ENCODE peak calls at places on chromosomes 6 and 20, in nine cellular contexts. One of them, this sample, is unnamed.

GRCh38 chr6:39930540-39930939 is 3.7 kb downstream of the MOCS1 start:
- DNase-seq in ovary: no peak
- DNase-seq in prostate gland: no peak
- DNase-seq in colonic mucosa: no peak
- DNase-seq in stomach: no peak
- DNase-seq in brain microvascular endothelial cell: no peak
- DNase-seq in psoas muscle: no peak
- DNase-seq in breast epithelium: no peak
- DNase-seq in lung: no peak
- DNase-seq in this sample: no peak

GRCh38 chr6:54262956-54263355 is 45.3 kb upstream of the TINAG start:
- DNase-seq in psoas muscle: no peak
- DNase-seq in colonic mucosa: no peak
- DNase-seq in stomach: no peak
- DNase-seq in lung: no peak
- DNase-seq in ovary: no peak
- DNase-seq in brain microvascular endothelial cell: no peak
- DNase-seq in prostate gland: no peak
- DNase-seq in breast epithelium: no peak
- DNase-seq in this sample: no peak

GRCh38 chr20:36775196-36775595 is 1.6 kb upstream of the DSN1 start:
- DNase-seq in ovary: no peak
- DNase-seq in brain microvascular endothelial cell: no peak
- DNase-seq in breast epithelium: no peak
- DNase-seq in stomach: no peak
- DNase-seq in lung: no peak
- DNase-seq in prostate gland: peak; percentile 46
- DNase-seq in psoas muscle: no peak
- DNase-seq in colonic mucosa: no peak
- DNase-seq in this sample: no peak

GRCh38 chr6:128507337-128508310 is 12.8 kb downstream of the PTPRK start:
- DNase-seq in brain microvascular endothelial cell: peak; percentile 42
- DNase-seq in breast epithelium: no peak
- DNase-seq in lung: no peak
- DNase-seq in stomach: no peak
- DNase-seq in prostate gland: no peak
- DNase-seq in psoas muscle: no peak
- DNase-seq in colonic mucosa: peak; percentile 74
- DNase-seq in ovary: no peak
- DNase-seq in this sample: no peak

GRCh38 chr6:115545410-115545986 is 515.2 kb downstream of the FRK start:
- DNase-seq in lung: no peak
- DNase-seq in psoas muscle: peak; percentile 52
- DNase-seq in breast epithelium: no peak
- DNase-seq in brain microvascular endothelial cell: no peak
- DNase-seq in colonic mucosa: no peak
- DNase-seq in ovary: no peak
- DNase-seq in prostate gland: no peak
- DNase-seq in stomach: no peak
- DNase-seq in this sample: no peak

GRCh38 chr6:106508836-106509235 is 120.5 kb downstream of the RTN4IP1 start:
- DNase-seq in colonic mucosa: no peak
- DNase-seq in prostate gland: peak; percentile 61
- DNase-seq in brain microvascular endothelial cell: no peak
- DNase-seq in breast epithelium: no peak
- DNase-seq in ovary: no peak
- DNase-seq in stomach: no peak
- DNase-seq in psoas muscle: no peak
- DNase-seq in lung: no peak
- DNase-seq in this sample: no peak

GRCh38 chr6:36285187-36285612 is 15.3 kb downstream of the PNPLA1 start:
- DNase-seq in ovary: no peak
- DNase-seq in stomach: no peak
- DNase-seq in prostate gland: no peak
- DNase-seq in lung: no peak
- DNase-seq in colonic mucosa: no peak
- DNase-seq in brain microvascular endothelial cell: no peak
- DNase-seq in breast epithelium: no peak
- DNase-seq in psoas muscle: no peak
- DNase-seq in this sample: no peak

GRCh38 chr6:136524936-136525413 is 25.2 kb downstream of the MAP7 start:
- DNase-seq in colonic mucosa: no peak
- DNase-seq in ovary: no peak
- DNase-seq in psoas muscle: no peak
- DNase-seq in brain microvascular endothelial cell: no peak
- DNase-seq in stomach: no peak
- DNase-seq in prostate gland: no peak
- DNase-seq in lung: no peak
- DNase-seq in breast epithelium: no peak
- DNase-seq in this sample: no peak

GRCh38 chr6:20028143-20028542 is 184.1 kb downstream of the MBOAT1 start:
- DNase-seq in brain microvascular endothelial cell: no peak
- DNase-seq in prostate gland: no peak
- DNase-seq in stomach: no peak
- DNase-seq in lung: no peak
- DNase-seq in psoas muscle: no peak
- DNase-seq in ovary: no peak
- DNase-seq in breast epithelium: no peak
- DNase-seq in colonic mucosa: no peak
- DNase-seq in this sample: no peak

GRCh38 chr6:139407718-139408222 is 33.3 kb upstream of the CITED2 start:
- DNase-seq in ovary: no peak
- DNase-seq in colonic mucosa: no peak
- DNase-seq in breast epithelium: no peak
- DNase-seq in psoas muscle: no peak
- DNase-seq in stomach: no peak
- DNase-seq in brain microvascular endothelial cell: peak; percentile 90
- DNase-seq in lung: no peak
- DNase-seq in prostate gland: no peak
- DNase-seq in this sample: no peak

GRCh38 chr6:35312763-35313125 is 15.1 kb downstream of the DEF6 start:
- DNase-seq in ovary: no peak
- DNase-seq in prostate gland: no peak
- DNase-seq in colonic mucosa: no peak
- DNase-seq in lung: no peak
- DNase-seq in psoas muscle: no peak
- DNase-seq in stomach: no peak
- DNase-seq in brain microvascular endothelial cell: no peak
- DNase-seq in breast epithelium: no peak
- DNase-seq in this sample: no peak

GRCh38 chr20:32240220-32240619 is 32.5 kb downstream of the POFUT1 start:
- DNase-seq in ovary: no peak
- DNase-seq in stomach: no peak
- DNase-seq in psoas muscle: no peak
- DNase-seq in lung: no peak
- DNase-seq in prostate gland: no peak
- DNase-seq in brain microvascular endothelial cell: no peak
- DNase-seq in colonic mucosa: no peak
- DNase-seq in breast epithelium: no peak
- DNase-seq in this sample: no peak
- TF ChIP-seq CTCF in ovary: no peak
- TF ChIP-seq CTCF in stomach: no peak
- TF ChIP-seq CTCF in psoas muscle: no peak
- TF ChIP-seq CTCF in lung: no peak
- TF ChIP-seq CTCF in prostate gland: no peak
- TF ChIP-seq CTCF in brain microvascular endothelial cell: peak; percentile 17
- TF ChIP-seq CTCF in colonic mucosa: no peak
- TF ChIP-seq CTCF in breast epithelium: no peak
- TF ChIP-seq CTCF in this sample: no peak

GRCh38 chr6:117559299-117559698 is 43.0 kb downstream of the GOPC start:
- DNase-seq in prostate gland: no peak
- DNase-seq in lung: no peak
- DNase-seq in psoas muscle: no peak
- DNase-seq in colonic mucosa: no peak
- DNase-seq in breast epithelium: no peak
- DNase-seq in stomach: no peak
- DNase-seq in brain microvascular endothelial cell: no peak
- DNase-seq in ovary: no peak
- DNase-seq in this sample: no peak
- H3K27ac ChIP-seq in prostate gland: no peak overlapping the region
- H3K27ac ChIP-seq in lung: no peak overlapping the region
- H3K27ac ChIP-seq in psoas muscle: no peak overlapping the region
- H3K27ac ChIP-seq in colonic mucosa: no peak overlapping the region
- H3K27ac ChIP-seq in breast epithelium: no peak overlapping the region
- H3K27ac ChIP-seq in stomach: no peak overlapping the region
- H3K27ac ChIP-seq in brain microvascular endothelial cell: no peak overlapping the region
- H3K27ac ChIP-seq in ovary: no peak overlapping the region
- H3K27ac ChIP-seq in this sample: no peak overlapping the region

GRCh38 chr6:10384064-10384317 is 30.9 kb downstream of the TFAP2A start:
- DNase-seq in lung: no peak
- DNase-seq in colonic mucosa: no peak
- DNase-seq in breast epithelium: no peak
- DNase-seq in ovary: no peak
- DNase-seq in prostate gland: no peak
- DNase-seq in brain microvascular endothelial cell: no peak
- DNase-seq in stomach: no peak
- DNase-seq in psoas muscle: no peak
- DNase-seq in this sample: no peak
- H3K4me3 ChIP-seq in lung: no peak overlapping the region
- H3K4me3 ChIP-seq in colonic mucosa: no peak overlapping the region
- H3K4me3 ChIP-seq in breast epithelium: no peak overlapping the region
- H3K4me3 ChIP-seq in ovary: no peak overlapping the region
- H3K4me3 ChIP-seq in prostate gland: peak overlapping the region; percentile 24
- H3K4me3 ChIP-seq in brain microvascular endothelial cell: no peak overlapping the region
- H3K4me3 ChIP-seq in stomach: no peak overlapping the region
- H3K4me3 ChIP-seq in psoas muscle: no peak overlapping the region
- H3K4me3 ChIP-seq in this sample: no peak overlapping the region

GRCh38 chr6:72580281-72580940 is 41.5 kb upstream of the KCNQ5 start:
- DNase-seq in ovary: no peak
- DNase-seq in prostate gland: no peak
- DNase-seq in psoas muscle: no peak
- DNase-seq in breast epithelium: no peak
- DNase-seq in lung: no peak
- DNase-seq in brain microvascular endothelial cell: peak; percentile 76
- DNase-seq in colonic mucosa: no peak
- DNase-seq in stomach: no peak
- DNase-seq in this sample: peak; percentile 50
- TF ChIP-seq CTCF in ovary: no peak
- TF ChIP-seq CTCF in prostate gland: peak; percentile 24
- TF ChIP-seq CTCF in psoas muscle: peak; percentile 30
- TF ChIP-seq CTCF in breast epithelium: no peak
- TF ChIP-seq CTCF in lung: no peak
- TF ChIP-seq CTCF in brain microvascular endothelial cell: peak; percentile 84
- TF ChIP-seq CTCF in colonic mucosa: no peak
- TF ChIP-seq CTCF in stomach: no peak
- TF ChIP-seq CTCF in this sample: no peak

DNA sequence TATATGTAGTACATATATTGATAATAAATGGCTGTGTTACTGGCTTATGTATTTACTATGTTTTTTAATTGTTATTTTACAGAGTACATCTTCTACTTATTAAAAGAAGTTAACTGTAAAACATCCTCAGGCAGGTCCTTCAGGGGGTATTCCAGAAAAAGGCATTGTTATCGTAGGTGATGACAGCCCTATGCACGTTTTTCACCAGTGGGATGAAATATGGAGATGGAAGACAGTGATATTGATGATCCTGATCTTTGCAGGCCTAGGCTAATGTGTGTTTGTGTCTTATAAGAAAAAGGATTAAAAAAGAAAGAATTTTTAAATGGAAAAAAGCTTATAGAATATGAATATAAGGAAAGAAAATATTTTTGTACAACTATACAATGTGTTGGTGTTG is 7.5 kb downstream of the CD2AP start:
- DNase-seq in stomach: no peak
- DNase-seq in psoas muscle: no peak
- DNase-seq in prostate gland: no peak
- DNase-seq in brain microvascular endothelial cell: no peak
- DNase-seq in colonic mucosa: no peak
- DNase-seq in lung: no peak
- DNase-seq in ovary: no peak
- DNase-seq in breast epithelium: no peak
- DNase-seq in this sample: no peak
- H3K27ac ChIP-seq in stomach: no peak overlapping the region
- H3K27ac ChIP-seq in psoas muscle: no peak overlapping the region
- H3K27ac ChIP-seq in prostate gland: no peak overlapping the region
- H3K27ac ChIP-seq in brain microvascular endothelial cell: peak overlapping the region; percentile 69
- H3K27ac ChIP-seq in colonic mucosa: no peak overlapping the region
- H3K27ac ChIP-seq in lung: no peak overlapping the region
- H3K27ac ChIP-seq in ovary: no peak overlapping the region
- H3K27ac ChIP-seq in breast epithelium: no peak overlapping the region
- H3K27ac ChIP-seq in this sample: no peak overlapping the region

GRCh38 chr6:113481441-113481840 is 375.7 kb upstream of the MARCKS start:
- DNase-seq in stomach: no peak
- DNase-seq in lung: no peak
- DNase-seq in colonic mucosa: no peak
- DNase-seq in breast epithelium: no peak
- DNase-seq in prostate gland: no peak
- DNase-seq in ovary: no peak
- DNase-seq in brain microvascular endothelial cell: no peak
- DNase-seq in psoas muscle: no peak
- DNase-seq in this sample: no peak
- H3K4me3 ChIP-seq in stomach: no peak overlapping the region
- H3K4me3 ChIP-seq in lung: no peak overlapping the region
- H3K4me3 ChIP-seq in colonic mucosa: no peak overlapping the region
- H3K4me3 ChIP-seq in breast epithelium: no peak overlapping the region
- H3K4me3 ChIP-seq in prostate gland: no peak overlapping the region
- H3K4me3 ChIP-seq in ovary: no peak overlapping the region
- H3K4me3 ChIP-seq in brain microvascular endothelial cell: no peak overlapping the region
- H3K4me3 ChIP-seq in psoas muscle: no peak overlapping the region
- H3K4me3 ChIP-seq in this sample: no peak overlapping the region

GRCh38 chr20:50338479-50339195 is 148.0 kb downstream of the CEBPB start:
- DNase-seq in prostate gland: no peak
- DNase-seq in ovary: no peak
- DNase-seq in stomach: no peak
- DNase-seq in psoas muscle: no peak
- DNase-seq in brain microvascular endothelial cell: no peak
- DNase-seq in breast epithelium: no peak
- DNase-seq in lung: no peak
- DNase-seq in colonic mucosa: no peak
- DNase-seq in this sample: no peak
- TF ChIP-seq CTCF in prostate gland: no peak
- TF ChIP-seq CTCF in ovary: no peak
- TF ChIP-seq CTCF in stomach: no peak
- TF ChIP-seq CTCF in psoas muscle: no peak
- TF ChIP-seq CTCF in brain microvascular endothelial cell: no peak
- TF ChIP-seq CTCF in breast epithelium: no peak
- TF ChIP-seq CTCF in lung: no peak
- TF ChIP-seq CTCF in colonic mucosa: no peak
- TF ChIP-seq CTCF in this sample: no peak